ENCODE peak calls at places on chromosomes 7 and 10, in four cellular contexts. H is naive thymus-derived CD4-positive, alpha-beta T cell; U is ascending aorta; L is GM12878. A is an unnamed sample. For H3K4me1, the result is how much of the 10 kb centered on the place peaks cover.

GRCh38 chr10:29980084-29980483 is 79.3 kb downstream of the JCAD start:
- DNase-seq in H (no peak), U (peak), L (no peak), A (no peak)

GRCh38 chr10:122419016-122419415 is 35.4 kb upstream of the ARMS2 start:
- DNase-seq in H (no peak), U (no peak), L (no peak), A (no peak)

GRCh38 chr7:113120647-113121046 is 2.3 kb upstream of the SMIM30 start:
- DNase-seq in H (no peak), U (no peak), L (no peak), A (no peak)

GRCh38 chr7:37248396-37248836 is 200.2 kb downstream of the ELMO1 start:
- DNase-seq in H (no peak), U (no peak), L (no peak), A (no peak)

GRCh38 chr7:19051767-19052375 is 65.6 kb downstream of the TWIST1 start:
- DNase-seq in H (no peak), U (no peak), L (no peak), A (peak)

GRCh38 chr10:125691160-125691981 is 8.4 kb upstream of the TEX36 start:
- DNase-seq in H (no peak), U (no peak), L (no peak), A (no peak)

GRCh38 chr7:74454059-74454947 is 597 bp downstream of the GTF2IRD1 start:
- DNase-seq in H (no peak), U (no peak), L (no peak), A (no peak)

GRCh38 chr7:143391462-143392404 is 10.6 kb downstream of the ZYX start:
- DNase-seq in H (no peak), U (peak), L (no peak), A (no peak)

GRCh38 chr10:3886191-3886590 is 101.2 kb upstream of the KLF6 start:
- DNase-seq in H (no peak), U (peak), L (no peak), A (no peak)

GRCh38 chr7:122588621-122589020 is 110.3 kb downstream of the RNF133 start:
- DNase-seq in H (no peak), U (no peak), L (no peak), A (no peak)

GRCh38 chr10:11223507-11224157 is 206.0 kb downstream of the CELF2 start:
- DNase-seq in H (no peak), U (no peak), L (no peak), A (no peak)

GRCh38 chr7:17069146-17069545 is 187.4 kb upstream of the AGR3 start:
- DNase-seq in H (no peak), U (no peak), L (no peak), A (no peak)

GRCh38 chr10:47404446-47404845 is 20.4 kb upstream of the ZNF488 start:
- DNase-seq in H (no peak), U (peak), L (no peak), A (no peak)

GRCh38 chr10:84537447-84537931 is 209.1 kb downstream of the CCSER2 start:
- DNase-seq in H (no peak), U (peak), L (no peak), A (peak)

GRCh38 chr10:114179148-114179547 is at the start of gene TDRD1:
- DNase-seq in H (no peak), U (no peak), L (no peak), A (no peak)

GRCh38 chr10:46226232-46226631 is 60.6 kb upstream of the ANTXRL start:
- DNase-seq in H (no peak), U (no peak), L (no peak), A (no peak)

GRCh38 chr7:18541189-18541870 is 45.8 kb downstream of the HDAC9 start:
- DNase-seq in H (no peak), U (peak), L (no peak), A (no peak)

GRCh38 chr7:148340438-148340837 is 250.1 kb upstream of the C7orf33 start:
- DNase-seq in H (no peak), U (no peak), L (no peak), A (no peak)

GRCh38 chr7:27154901-27155815 is 1.3 kb downstream of the HOXA7 start:
- DNase-seq in H (no peak), U (peak), L (no peak), A (no peak)

GRCh38 chr7:50793115-50793946 is 10.6 kb upstream of the GRB10 start:
- DNase-seq in H (peak), U (peak), L (no peak), A (peak)

GRCh38 chr7:46432666-46433065 is 511.6 kb upstream of the IGFBP3 start:
- DNase-seq in H (no peak), U (no peak), L (no peak), A (no peak)

GRCh38 chr7:144725070-144725469 is 110.8 kb downstream of the TPK1 start:
- DNase-seq in H (no peak), U (no peak), L (no peak), A (no peak)

GRCh38 chr10:130884456-130884855 is 427.1 kb downstream of the TCERG1L start:
- DNase-seq in H (no peak), U (no peak), L (no peak), A (no peak)

GRCh38 chr10:96720422-96721206 is at the start of gene PIK3AP1:
- DNase-seq in H (peak), U (peak), L (no peak), A (peak)

GRCh38 chr10:122465401-122465800 is 4.0 kb downstream of the HTRA1 start:
- DNase-seq in H (no peak), U (no peak), L (no peak), A (no peak)

GRCh38 chr10:5291501-5292195 is 73.1 kb upstream of the UCN3 start:
- DNase-seq in H (peak), U (peak), L (no peak), A (peak)

GRCh38 chr7:105880571-105881330 is 4.4 kb upstream of the ATXN7L1 start:
- DNase-seq in H (no peak), U (no peak), L (no peak), A (no peak)

GRCh38 chr7:93626869-93627268 is 52.3 kb upstream of the CALCR start:
- DNase-seq in H (no peak), U (no peak), L (no peak), A (no peak)

GRCh38 chr7:76515999-76516443 is 5.7 kb downstream of the UPK3B start:
- DNase-seq in H (peak), U (no peak), L (no peak), A (no peak)

GRCh38 chr7:2048006-2048405 is 184.7 kb downstream of the MAD1L1 start:
- DNase-seq in H (no peak), U (no peak), L (no peak), A (no peak)

GRCh38 chr7:87926581-87927461 is 7.2 kb upstream of the ADAM22 start:
- DNase-seq in H (no peak), U (no peak), L (peak), A (no peak)

GRCh38 chr7:4845740-4846142 is 16.1 kb downstream of the PAPOLB start:
- DNase-seq in H (no peak), U (no peak), L (no peak), A (no peak)

GRCh38 chr7:91034459-91035368 is 229.5 kb upstream of the FZD1 start:
- DNase-seq in H (no peak), U (peak), L (no peak), A (no peak)

GRCh38 chr10:74382643-74383042 is 231.6 kb downstream of the ADK start:
- DNase-seq in H (no peak), U (no peak), L (no peak), A (no peak)

GRCh38 chr10:116451956-116452720 is 24.5 kb downstream of the PNLIPRP3 start:
- DNase-seq in H (no peak), U (no peak), L (no peak), A (no peak)

GRCh38 chr10:26682926-26683325 is 14.6 kb upstream of the PDSS1 start:
- DNase-seq in H (no peak), U (no peak), L (no peak), A (peak)

GRCh38 chr10:88791924-88792323 is 10.6 kb upstream of the LIPM start:
- DNase-seq in H (no peak), U (no peak), L (peak), A (no peak)

GRCh38 chr7:25314729-25315267 is 86.5 kb upstream of the NPVF start:
- DNase-seq in H (no peak), U (no peak), L (no peak), A (no peak)

GRCh38 chr7:44693641-44694313 is 54.9 kb upstream of the ZMIZ2 start:
- DNase-seq in H (no peak), U (no peak), L (no peak), A (no peak)

GRCh38 chr7:47610506-47611044 is 28.7 kb upstream of the TNS3 start:
- DNase-seq in H (no peak), U (no peak), L (no peak), A (no peak)

GRCh38 chr10:86509145-86509544 is 12.4 kb downstream of the WAPL start:
- DNase-seq in H (no peak), U (no peak), L (no peak), A (no peak)
- H3K4me1 ChIP-seq in H (under half), U (under half), L (under half), A (half or more)

GRCh38 chr7:126699707-126700106 is 553.0 kb downstream of the GRM8 start:
- DNase-seq in H (no peak), U (no peak), L (no peak), A (no peak)

GRCh38 chr7:126700807-126701604 is 551.7 kb downstream of the GRM8 start:
- DNase-seq in H (no peak), U (no peak), L (peak), A (peak)

GRCh38 chr7:126698446-126698845 is 554.3 kb downstream of the GRM8 start:
- DNase-seq in H (no peak), U (no peak), L (no peak), A (no peak)

GRCh38 chr7:126698909-126699308 is 553.8 kb downstream of the GRM8 start:
- DNase-seq in H (no peak), U (no peak), L (no peak), A (no peak)

DNA sequence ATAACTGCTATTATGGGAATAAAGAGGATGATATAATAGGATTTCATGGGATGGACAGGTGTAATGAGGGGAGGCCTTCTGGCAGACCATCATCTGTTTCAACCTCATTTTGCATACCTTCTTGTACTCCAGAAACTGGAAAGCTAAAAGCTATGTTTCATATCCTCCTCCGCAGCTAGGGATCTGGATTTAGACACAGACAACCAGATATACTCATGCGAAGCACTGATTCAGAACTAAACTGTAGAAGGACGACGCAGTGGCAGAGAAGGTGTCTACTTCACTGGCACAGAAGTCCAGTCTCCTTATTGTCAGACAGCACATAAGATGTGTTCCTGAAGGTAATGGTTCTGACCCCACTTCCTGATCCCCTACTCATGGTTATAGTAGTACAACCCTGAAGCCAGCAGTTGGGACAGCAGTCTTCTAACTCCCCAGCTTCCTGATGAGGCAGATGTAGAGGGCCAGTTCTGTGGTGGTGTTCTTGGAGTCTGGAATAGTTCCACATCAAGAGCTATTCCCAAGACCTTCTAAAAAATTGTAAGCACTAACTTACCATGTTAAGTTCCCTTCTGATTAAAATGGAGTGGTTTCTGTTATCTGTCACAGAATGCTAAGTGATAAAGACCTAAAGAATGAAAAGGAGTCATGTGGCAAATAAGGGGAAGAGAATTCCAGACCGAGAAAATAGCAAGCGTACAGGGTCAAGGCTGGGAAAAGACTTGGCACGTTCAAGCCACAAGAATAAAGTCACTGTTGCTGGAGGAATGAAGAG is 550.3 kb downstream of the GRM8 start:
- DNase-seq in H (no peak), U (no peak), L (peak), A (no peak)
- H3K27ac ChIP-seq in H (no peak), U (no peak), L (peak), A (no peak)

DNA sequence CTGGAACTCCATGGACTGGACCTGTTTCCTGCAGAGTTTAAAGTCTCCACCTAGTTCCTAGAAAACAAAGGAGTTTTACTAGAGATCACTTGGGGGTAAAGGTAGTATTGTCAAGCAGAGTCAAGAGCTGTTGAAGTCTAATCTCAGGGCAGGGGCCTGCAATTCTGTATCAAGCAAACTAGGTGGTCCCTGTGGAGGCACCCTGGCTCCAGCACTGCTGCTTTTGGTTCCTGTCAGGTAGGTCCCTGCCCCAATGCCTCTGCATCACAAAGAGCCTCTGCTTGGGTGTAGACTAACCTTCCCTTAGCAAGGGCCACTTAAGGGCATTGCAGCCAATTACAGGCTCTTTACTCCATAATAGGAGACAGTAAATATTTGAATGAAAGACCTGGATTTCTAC is 22.5 kb downstream of the ZSCAN25 start:
- DNase-seq in H (no peak), U (no peak), L (no peak), A (no peak)
- H3K4me1 ChIP-seq in H (under half), U (under half), L (under half), A (under half)

GRCh38 chr10:68625316-68625921 is 65.3 kb downstream of the TET1 start:
- DNase-seq in H (no peak), U (no peak), L (no peak), A (peak)

GRCh38 chr10:68633816-68634466 is 73.8 kb downstream of the TET1 start:
- DNase-seq in H (no peak), U (peak), L (no peak), A (no peak)

GRCh38 chr10:68633281-68633680 is 73.1 kb downstream of the TET1 start:
- DNase-seq in H (no peak), U (no peak), L (no peak), A (no peak)

DNA sequence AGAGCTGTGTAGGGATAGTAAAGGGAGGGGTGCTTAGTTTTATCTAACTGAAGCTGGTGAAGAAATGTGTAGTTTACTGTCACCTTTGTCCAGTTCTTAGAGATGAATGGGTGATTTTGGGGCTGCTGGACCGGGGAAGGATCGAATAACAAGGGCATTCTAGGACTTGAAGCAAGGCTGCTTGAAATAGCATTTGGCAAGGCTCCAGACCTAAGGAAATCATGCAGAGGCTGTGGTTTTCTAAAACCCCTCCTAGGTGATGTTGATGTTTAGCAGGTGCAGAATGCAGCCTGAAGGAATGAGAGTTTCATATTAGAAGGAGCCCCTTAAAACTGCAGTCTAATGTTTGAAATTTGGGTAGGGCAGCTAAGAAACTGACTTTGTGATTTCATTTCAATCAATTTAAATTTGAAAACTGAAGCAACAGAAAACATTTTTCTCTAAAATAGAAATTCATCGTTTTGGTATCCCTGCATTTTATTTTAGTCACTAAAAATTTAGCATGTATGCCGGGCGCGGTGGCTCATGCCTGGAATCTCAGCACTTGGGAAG is 68.5 kb downstream of the TET1 start:
- DNase-seq in H (no peak), U (no peak), L (no peak), A (peak)
- H3K27ac ChIP-seq in H (no peak), U (no peak), L (no peak), A (no peak)

DNA sequence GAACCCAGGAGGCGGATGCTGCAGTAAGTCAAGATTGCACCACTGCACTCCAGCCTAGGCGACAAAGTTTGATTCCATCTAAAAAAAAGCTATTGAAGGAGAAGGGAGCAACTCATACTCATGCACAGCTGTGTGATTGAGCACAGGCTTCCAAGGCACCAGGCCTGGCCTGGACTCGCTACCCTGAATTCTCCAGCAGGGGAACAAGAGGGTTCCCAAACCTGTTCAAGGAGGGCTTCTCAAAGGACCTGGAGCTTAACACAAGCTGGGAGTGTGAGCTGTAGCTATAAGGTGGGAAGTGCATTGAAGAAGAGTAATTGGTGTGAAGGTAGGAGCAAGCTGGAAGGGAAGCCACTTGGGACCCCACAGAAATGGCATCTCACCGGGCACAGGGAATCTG is 15.1 kb upstream of the DDIT4 start:
- DNase-seq in H (no peak), U (no peak), L (no peak), A (no peak)
- H3K4me1 ChIP-seq in H (under half), U (under half), L (half or more), A (half or more)

DNA sequence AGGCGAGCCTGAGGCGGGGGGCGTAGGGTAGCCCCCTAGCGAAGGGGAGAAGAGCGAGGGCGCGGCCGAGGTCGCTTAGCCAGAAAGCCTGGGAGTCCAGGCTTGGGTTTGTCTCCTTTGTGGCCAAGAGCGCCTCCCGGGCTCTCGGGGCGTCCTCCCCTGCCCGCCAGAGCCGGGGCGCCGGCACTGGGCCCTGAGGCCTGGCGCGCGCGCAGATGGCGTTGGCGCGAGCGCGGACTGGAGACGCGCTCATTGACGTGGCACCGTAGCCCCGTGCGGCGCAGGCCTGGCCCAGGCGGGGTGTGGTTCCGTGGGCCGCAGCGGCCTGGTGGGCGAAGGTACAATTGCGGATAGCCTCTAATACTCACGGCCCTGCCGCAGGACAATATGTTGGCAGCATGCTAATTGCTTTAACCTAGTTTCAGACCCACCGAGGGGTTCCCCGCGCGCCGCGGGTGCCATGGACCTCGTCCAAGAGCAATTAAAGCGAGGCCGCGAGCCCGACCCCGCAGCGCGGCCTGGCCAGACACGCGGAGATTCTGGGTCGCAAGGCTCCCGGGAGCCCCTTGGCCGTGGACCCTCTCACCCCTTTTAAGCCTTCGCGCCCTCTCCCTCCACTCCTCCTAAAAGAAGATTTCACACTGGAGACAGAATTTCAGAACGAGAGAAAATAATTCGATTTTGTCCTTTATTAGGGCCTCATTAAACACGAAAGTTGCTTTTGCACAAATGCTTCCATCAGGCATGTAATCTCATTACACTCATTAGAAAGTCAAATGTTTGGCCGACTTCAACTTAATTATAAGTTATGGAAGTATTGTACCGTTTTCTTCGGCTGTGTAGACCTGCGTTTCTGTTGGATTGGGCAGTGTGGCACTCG is 3.1 kb downstream of the PTF1A start:
- DNase-seq in H (no peak), U (no peak), L (no peak), A (no peak)
- H3K27ac ChIP-seq in H (no peak), U (no peak), L (no peak), A (no peak)

GRCh38 chr7:151059362-151060112 is at the start of gene SLC4A2:
- DNase-seq in H (peak), U (peak), L (no peak), A (peak)
- H3K4me1 ChIP-seq in H (under half), U (under half), L (under half), A (under half)

A was measured in CD4-positive, alpha-beta memory T cell.